ENCODE peak calls at places on chromosomes 1 and 21, in six cellular contexts. T is CD4-positive, alpha-beta memory T cell; V is effector memory CD4-positive, alpha-beta T cell; U is astrocyte of the cerebellum; P is BJ; F is tibial artery. R is an unnamed sample.

GRCh38 chr1:226589008-226589733 is 40.6 kb downstream of the STUM start:
- DNase-seq in P (no peak), V (no peak), T (no peak), F (no peak), U (no peak), R (no peak)

GRCh38 chr1:167344112-167344511 is 123.4 kb downstream of the POU2F1 start:
- DNase-seq in P (no peak), F (no peak), U (peak), V (no peak), T (no peak), R (no peak)

GRCh38 chr1:20008391-20008841 is 29.0 kb upstream of the PLA2G2A start:
- DNase-seq in F (peak), P (no peak), U (no peak), T (no peak), V (no peak), R (no peak)

GRCh38 chr1:3364526-3364925 is 89.9 kb upstream of the ARHGEF16 start:
- DNase-seq in F (no peak), T (no peak), V (no peak), P (no peak), U (no peak), R (no peak)

GRCh38 chr1:164774819-164775654 is 216.1 kb downstream of the PBX1 start:
- DNase-seq in V (no peak), F (no peak), U (no peak), P (no peak), T (no peak), R (no peak)

GRCh38 chr1:209527372-209527771 is 56.1 kb upstream of the CAMK1G start:
- DNase-seq in F (no peak), V (no peak), P (peak), T (no peak), U (no peak), R (no peak)

GRCh38 chr1:201769072-201769471 is 59.9 kb upstream of the IPO9 start:
- DNase-seq in V (no peak), U (no peak), P (no peak), T (no peak), F (no peak), R (no peak)

GRCh38 chr1:161989801-161990200 is 33.9 kb downstream of the OLFML2B start:
- DNase-seq in T (no peak), F (no peak), V (no peak), U (no peak), P (no peak), R (no peak)

GRCh38 chr1:214823311-214824117 is 220.5 kb downstream of the CENPF start:
- DNase-seq in F (no peak), U (no peak), P (no peak), T (no peak), V (no peak), R (no peak)

GRCh38 chr21:45844181-45844580 is 137.4 kb upstream of the COL6A1 start:
- DNase-seq in U (no peak), P (no peak), T (no peak), F (no peak), V (no peak), R (peak)

GRCh38 chr1:223394242-223394641 is 1.0 kb downstream of the CCDC185 start:
- DNase-seq in V (no peak), U (no peak), T (no peak), F (no peak), P (no peak), R (no peak)

GRCh38 chr1:24805534-24806301 is 60.5 kb downstream of the CLIC4 start:
- DNase-seq in V (no peak), T (no peak), P (peak), U (no peak), F (peak), R (no peak)

GRCh38 chr1:38858833-38859560 is 575 bp downstream of the RRAGC start:
- DNase-seq in U (no peak), T (no peak), V (peak), F (peak), P (peak), R (peak)

GRCh38 chr1:61095127-61095812 is 12.9 kb downstream of the NFIA start:
- DNase-seq in V (no peak), P (no peak), T (no peak), U (no peak), F (no peak), R (no peak)

GRCh38 chr1:151994956-151995355 is 1.3 kb upstream of the S100A10 start:
- DNase-seq in T (no peak), P (peak), U (peak), V (no peak), F (peak), R (peak)

GRCh38 chr1:51583532-51583931 is 33.4 kb upstream of the OSBPL9 start:
- DNase-seq in F (peak), P (no peak), T (no peak), V (no peak), U (peak), R (peak)

GRCh38 chr1:94854458-94855306 is 34.5 kb downstream of the SLC44A3 start:
- DNase-seq in T (peak), U (peak), F (peak), P (no peak), V (peak), R (peak)

GRCh38 chr1:13892141-13892670 is 192.2 kb downstream of the PRDM2 start:
- DNase-seq in V (no peak), P (no peak), T (no peak), F (no peak), U (no peak), R (no peak)

GRCh38 chr1:6223617-6224016 is 12.1 kb downstream of the ICMT start:
- DNase-seq in F (no peak), U (no peak), T (no peak), P (no peak), V (no peak), R (no peak)

GRCh38 chr1:41529621-41530395 is 45.3 kb upstream of the EDN2 start:
- DNase-seq in V (no peak), T (no peak), F (peak), P (no peak), U (no peak), R (no peak)

GRCh38 chr1:53482441-53483153 is 23.4 kb downstream of the DMRTB1 start:
- DNase-seq in F (no peak), U (no peak), T (no peak), P (no peak), V (no peak), R (peak)

GRCh38 chr1:209650454-209650853 is 1.8 kb downstream of the LAMB3 start:
- DNase-seq in V (no peak), T (no peak), P (no peak), F (no peak), U (peak), R (no peak)

GRCh38 chr1:183871142-183871541 is 66.2 kb downstream of the RGL1 start:
- DNase-seq in T (no peak), V (no peak), P (peak), U (peak), F (no peak), R (no peak)

GRCh38 chr1:50783286-50783685 is 176.8 kb downstream of the FAF1 start:
- DNase-seq in T (no peak), F (no peak), U (no peak), V (no peak), P (no peak), R (no peak)

GRCh38 chr1:152001631-152002584 is 8.2 kb upstream of the S100A10 start:
- DNase-seq in P (peak), U (peak), F (peak), V (peak), T (peak), R (peak)

GRCh38 chr1:232367293-232367692 is 262.6 kb downstream of the SIPA1L2 start:
- DNase-seq in F (no peak), U (no peak), T (no peak), V (no peak), P (no peak), R (no peak)

GRCh38 chr1:161364332-161364731 is 3.3 kb downstream of the CFAP126 start:
- DNase-seq in U (no peak), V (no peak), T (no peak), F (no peak), P (no peak), R (no peak)

GRCh38 chr21:41477641-41478318 is 30.2 kb downstream of the TMPRSS2 start:
- DNase-seq in T (no peak), U (peak), F (no peak), P (no peak), V (no peak), R (no peak)

GRCh38 chr1:66364578-66365391 is 169.2 kb upstream of the SGIP1 start:
- DNase-seq in U (no peak), V (no peak), P (peak), F (no peak), T (no peak), R (no peak)

GRCh38 chr1:86926886-86927285 is 12.5 kb downstream of the HS2ST1 start:
- DNase-seq in U (no peak), T (no peak), F (no peak), P (no peak), V (no peak), R (no peak)

GRCh38 chr1:94514095-94514727 is 27.3 kb downstream of the F3 start:
- DNase-seq in F (no peak), P (no peak), T (no peak), V (no peak), U (no peak), R (no peak)

GRCh38 chr1:48236716-48237470 is 14.4 kb downstream of the SLC5A9 start:
- DNase-seq in F (no peak), P (no peak), T (peak), U (peak), V (no peak), R (no peak)

GRCh38 chr1:114715952-114716303 is 643 bp downstream of the NRAS start:
- DNase-seq in F (no peak), U (no peak), V (no peak), P (no peak), T (no peak), R (no peak)

GRCh38 chr1:232192781-232193450 is 437.0 kb downstream of the SIPA1L2 start:
- DNase-seq in V (no peak), T (no peak), P (no peak), U (no peak), F (no peak), R (peak)

GRCh38 chr1:96473791-96474452 is 247.7 kb upstream of the PTBP2 start:
- DNase-seq in U (peak), T (no peak), V (no peak), F (no peak), P (no peak), R (no peak)

GRCh38 chr1:172654535-172654934 is 4.4 kb upstream of the FASLG start:
- DNase-seq in U (no peak), F (no peak), V (no peak), P (no peak), T (no peak), R (no peak)

GRCh38 chr1:199918196-199918789 is 109.2 kb upstream of the NR5A2 start:
- DNase-seq in F (no peak), T (no peak), U (no peak), V (no peak), P (no peak), R (no peak)

GRCh38 chr1:168763031-168763430 is 34.0 kb upstream of the DPT start:
- DNase-seq in V (no peak), F (no peak), T (no peak), U (no peak), P (no peak), R (no peak)

GRCh38 chr1:17563494-17564281 is 24.2 kb downstream of the ARHGEF10L start:
- DNase-seq in P (no peak), F (peak), V (no peak), U (no peak), T (no peak), R (no peak)

GRCh38 chr1:17567582-17567981 is 28.1 kb downstream of the ARHGEF10L start:
- DNase-seq in P (peak), F (peak), V (no peak), T (no peak), U (no peak), R (peak)

GRCh38 chr1:17564458-17565393 is 25.2 kb downstream of the ARHGEF10L start:
- DNase-seq in T (no peak), U (no peak), P (no peak), V (no peak), F (no peak), R (no peak)

GRCh38 chr1:17566892-17567291 is 27.4 kb downstream of the ARHGEF10L start:
- DNase-seq in U (no peak), V (no peak), F (no peak), P (no peak), T (no peak), R (no peak)

GRCh38 chr1:17565551-17565971 is 26.1 kb downstream of the ARHGEF10L start:
- DNase-seq in U (no peak), F (no peak), T (no peak), P (no peak), V (no peak), R (no peak)
- H3K4me3 ChIP-seq in U (no peak), F (no peak), T (no peak), P (no peak), V (no peak), R (peak)

GRCh38 chr1:243513726-243514491 is 258.1 kb downstream of the SDCCAG8 start:
- DNase-seq in V (no peak), U (peak), T (no peak), P (peak), F (no peak), R (no peak)
- H3K4me3 ChIP-seq in V (no peak), U (no peak), T (no peak), P (no peak), F (no peak), R (no peak)

GRCh38 chr21:27422435-27422834 is 455.5 kb upstream of the ADAMTS5 start:
- DNase-seq in F (no peak), T (no peak), U (no peak), V (no peak), P (no peak), R (no peak)

GRCh38 chr21:27421654-27422053 is 454.8 kb upstream of the ADAMTS5 start:
- DNase-seq in U (no peak), P (no peak), T (no peak), F (no peak), V (no peak), R (no peak)

GRCh38 chr21:27418338-27418737 is 451.4 kb upstream of the ADAMTS5 start:
- DNase-seq in T (no peak), F (no peak), V (no peak), U (no peak), P (no peak), R (no peak)

GRCh38 chr21:27423073-27423472 is 456.2 kb upstream of the ADAMTS5 start:
- DNase-seq in U (peak), P (peak), F (peak), T (no peak), V (no peak), R (peak)

GRCh38 chr21:27419153-27419552 is 452.3 kb upstream of the ADAMTS5 start:
- DNase-seq in V (no peak), T (no peak), F (no peak), P (no peak), U (no peak), R (no peak)
- H3K4me3 ChIP-seq in V (no peak), T (no peak), F (no peak), P (no peak), U (no peak), R (no peak)

GRCh38 chr1:111275079-111275478 is 15.6 kb upstream of the CHIA start:
- DNase-seq in P (peak), T (no peak), V (no peak), F (peak), U (peak), R (no peak)
- H3K4me3 ChIP-seq in P (no peak), T (no peak), V (no peak), F (no peak), U (no peak), R (no peak)

GRCh38 chr1:31701137-31701736 is 2.6 kb downstream of the COL16A1 start:
- DNase-seq in V (no peak), P (peak), F (peak), T (no peak), U (peak), R (peak)

GRCh38 chr1:31699341-31699891 is 4.4 kb downstream of the COL16A1 start:
- DNase-seq in P (no peak), T (peak), V (no peak), F (no peak), U (no peak), R (no peak)

GRCh38 chr1:31702836-31703404 is 897 bp downstream of the COL16A1 start:
- DNase-seq in V (no peak), U (no peak), F (no peak), P (no peak), T (no peak), R (no peak)

GRCh38 chr1:31703431-31704260 is at the start of gene COL16A1:
- DNase-seq in F (peak), U (no peak), V (no peak), T (no peak), P (no peak), R (peak)

DNA sequence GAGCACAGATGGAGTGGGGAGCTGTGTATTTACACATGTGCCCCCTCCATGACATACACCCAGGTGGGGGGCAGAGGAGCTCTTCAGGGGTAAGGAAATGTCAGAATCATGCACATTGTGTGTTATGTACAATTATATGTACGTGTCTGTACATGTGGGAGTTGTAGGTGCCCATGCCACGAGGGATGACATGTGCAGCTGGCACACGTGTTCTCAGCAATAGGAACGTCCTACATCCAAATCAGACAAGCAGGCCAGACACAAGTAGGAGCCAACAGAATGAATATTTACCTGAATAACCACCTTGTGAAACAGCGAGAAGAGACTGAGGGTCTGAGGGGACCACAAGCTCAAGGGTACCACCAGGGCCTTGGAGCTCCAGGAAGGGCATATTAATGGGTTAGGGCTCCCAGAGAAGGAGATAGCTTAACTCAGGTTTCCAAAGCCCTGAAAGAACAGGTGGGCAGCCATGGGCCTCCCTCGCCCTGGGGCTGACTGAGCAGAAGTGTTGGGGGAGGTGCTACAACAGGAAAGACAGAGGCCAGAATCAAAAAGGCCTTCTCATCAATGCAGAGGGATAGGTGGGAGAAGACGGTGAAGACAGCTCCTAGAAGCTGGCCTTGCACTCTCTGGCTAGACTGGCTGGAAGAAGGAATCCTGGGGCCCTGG is 3.2 kb downstream of the COL16A1 start:
- DNase-seq in T (no peak), U (no peak), P (no peak), F (no peak), V (no peak), R (no peak)
- H3K4me3 ChIP-seq in T (no peak), U (no peak), P (no peak), F (peak), V (no peak), R (peak)

R was measured in coronary artery.